ENCODE peak calls at places on chromosomes 6 and 20, in seven cellular contexts. W is naive B cell; Y is sciatic nerve; K is activated effector memory CD4-positive, alpha-beta T cell treated with anti-CD3 and anti-CD28 coated beads, Interleukin-2, amount 50 U/mL, for 16 hours; J is AG04450; B is substantia nigra; P is HEK293T. M is an unnamed sample.

GRCh38 chr6:119483936-119484335 is 134.4 kb upstream of the MAN1A1 start:
- DNase-seq in K (no peak), Y (no peak), P (no peak), B (no peak), J (no peak), W (no peak), M (no peak)

GRCh38 chr6:134402372-134402984 is 84.6 kb upstream of the SGK1 start:
- DNase-seq in W (no peak), P (no peak), B (no peak), J (no peak), Y (no peak), K (no peak), M (no peak)

GRCh38 chr6:47309326-47310130 is at the start of gene TNFRSF21:
- DNase-seq in W (peak), K (peak), P (peak), Y (peak), B (peak), J (peak), M (peak)

GRCh38 chr20:62466806-62467537 is 8.8 kb downstream of the GATA5 start:
- DNase-seq in Y (no peak), W (no peak), K (no peak), J (no peak), P (no peak), B (no peak), M (no peak)

GRCh38 chr6:166623318-166623717 is 3.7 kb downstream of the RPS6KA2 start:
- DNase-seq in K (no peak), Y (no peak), P (no peak), J (no peak), B (no peak), W (no peak), M (no peak)

GRCh38 chr6:137958809-137959565 is 91.9 kb downstream of the TNFAIP3 start:
- DNase-seq in W (no peak), B (no peak), J (no peak), P (no peak), K (no peak), Y (no peak), M (no peak)

GRCh38 chr6:166318649-166319600 is 10.7 kb upstream of the PRR18 start:
- DNase-seq in B (no peak), K (no peak), W (no peak), J (no peak), P (no peak), Y (no peak), M (no peak)

GRCh38 chr20:17558154-17558940 is 11.5 kb upstream of the DSTN start:
- DNase-seq in K (peak), P (peak), B (no peak), W (no peak), Y (no peak), J (peak), M (no peak)

GRCh38 chr6:5084787-5085637 is at the start of gene PPP1R3G:
- DNase-seq in Y (peak), W (peak), P (peak), B (no peak), J (no peak), K (no peak), M (peak)

GRCh38 chr20:58649288-58650180 is 1.5 kb upstream of the STX16 start:
- DNase-seq in B (no peak), W (peak), P (no peak), Y (no peak), K (peak), J (no peak), M (peak)

GRCh38 chr6:120826253-120826652 is 508.0 kb downstream of the TBC1D32 start:
- DNase-seq in W (no peak), P (peak), Y (no peak), B (no peak), J (no peak), K (peak), M (no peak)

GRCh38 chr6:32153252-32153834 is 598 bp upstream of the PPT2 start:
- DNase-seq in J (no peak), W (no peak), B (no peak), P (peak), K (no peak), Y (peak), M (no peak)

GRCh38 chr6:31582230-31582601 is at the start of gene LTB:
- DNase-seq in J (no peak), Y (no peak), P (no peak), B (no peak), W (peak), K (peak), M (no peak)

GRCh38 chr6:160661129-160661723 is 2.8 kb downstream of the LPA start:
- DNase-seq in P (no peak), J (no peak), B (no peak), K (no peak), Y (no peak), W (no peak), M (no peak)

GRCh38 chr20:47316776-47317126 is 39.7 kb downstream of the ZMYND8 start:
- DNase-seq in Y (no peak), W (no peak), J (no peak), B (no peak), P (no peak), K (no peak), M (no peak)

GRCh38 chr6:138651491-138651890 is 122.1 kb upstream of the CCDC28A start:
- DNase-seq in J (no peak), W (no peak), P (no peak), K (no peak), B (no peak), Y (no peak), M (no peak)

GRCh38 chr6:166446567-166447065 is 63.9 kb upstream of the MPC1 start:
- DNase-seq in W (no peak), J (no peak), P (no peak), Y (no peak), B (no peak), K (no peak), M (no peak)

GRCh38 chr6:21300439-21300838 is 293.1 kb upstream of the SOX4 start:
- DNase-seq in K (no peak), P (no peak), B (no peak), J (no peak), W (no peak), Y (no peak), M (no peak)

GRCh38 chr6:13614126-13614925 is 809 bp upstream of the NOL7 start:
- DNase-seq in J (no peak), P (peak), B (no peak), Y (no peak), W (no peak), K (peak), M (no peak)

M was measured in C1 segment of cervical spinal cord.